ENCODE peak calls at places on chromosomes 13 and 19, in four cellular contexts. V, H, Q and I are unnamed samples. For H3K4me1, the result is how much of the 10 kb centered on the place peaks cover.

GRCh38 chr19:24072720-24073119 is 14.3 kb upstream of the ZNF254 start:
- DNase-seq in V (no peak), H (no peak), Q (no peak), I (no peak)

GRCh38 chr19:11381535-11382369 is 2.4 kb downstream of the EPOR start:
- DNase-seq in V (peak), H (peak), Q (no peak), I (peak)

GRCh38 chr19:11422163-11423068 is 3.3 kb upstream of the RGL3 start:
- DNase-seq in V (peak), H (peak), Q (peak), I (peak)

GRCh38 chr19:17915940-17916593 is 16.7 kb upstream of the CCDC124 start:
- DNase-seq in V (no peak), H (no peak), Q (peak), I (no peak)

GRCh38 chr19:5154129-5154798 is 185.4 kb downstream of the KDM4B start:
- DNase-seq in V (peak), H (no peak), Q (no peak), I (no peak)

GRCh38 chr19:43496960-43497359 is 7.6 kb downstream of the PHLDB3 start:
- DNase-seq in V (no peak), H (no peak), Q (no peak), I (no peak)

GRCh38 chr13:39767791-39768564 is 112.5 kb downstream of the COG6 start:
- DNase-seq in V (no peak), H (no peak), Q (no peak), I (peak)

GRCh38 chr13:75151081-75151643 is 330.8 kb downstream of the TBC1D4 start:
- DNase-seq in V (no peak), H (no peak), Q (no peak), I (no peak)

GRCh38 chr19:35995655-35995993 is 636 bp downstream of the SDHAF1 start:
- DNase-seq in V (peak), H (no peak), Q (no peak), I (peak)

GRCh38 chr13:113418722-113419049 is 34.6 kb downstream of the ADPRHL1 start:
- DNase-seq in V (no peak), H (no peak), Q (no peak), I (no peak)
- H3K4me1 ChIP-seq in V (under half), H (under half), Q (under half), I (under half)

GRCh38 chr13:113742000-113742441 is 17.0 kb upstream of the TMEM255B start:
- DNase-seq in V (peak), H (no peak), Q (peak), I (peak)
- TF ChIP-seq CTCF in V (peak), H (no peak), Q (no peak), I (no peak)

GRCh38 chr13:30880151-30880551 is 25.9 kb upstream of the MEDAG start:
- DNase-seq in V (no peak), H (no peak), Q (no peak), I (no peak)

GRCh38 chr13:30880756-30881155 is 25.3 kb upstream of the MEDAG start:
- DNase-seq in V (no peak), H (no peak), Q (no peak), I (no peak)

GRCh38 chr13:30881191-30881651 is 24.9 kb upstream of the MEDAG start:
- DNase-seq in V (no peak), H (peak), Q (no peak), I (no peak)

GRCh38 chr13:30882996-30883766 is 22.9 kb upstream of the MEDAG start:
- DNase-seq in V (no peak), H (no peak), Q (no peak), I (no peak)

DNA sequence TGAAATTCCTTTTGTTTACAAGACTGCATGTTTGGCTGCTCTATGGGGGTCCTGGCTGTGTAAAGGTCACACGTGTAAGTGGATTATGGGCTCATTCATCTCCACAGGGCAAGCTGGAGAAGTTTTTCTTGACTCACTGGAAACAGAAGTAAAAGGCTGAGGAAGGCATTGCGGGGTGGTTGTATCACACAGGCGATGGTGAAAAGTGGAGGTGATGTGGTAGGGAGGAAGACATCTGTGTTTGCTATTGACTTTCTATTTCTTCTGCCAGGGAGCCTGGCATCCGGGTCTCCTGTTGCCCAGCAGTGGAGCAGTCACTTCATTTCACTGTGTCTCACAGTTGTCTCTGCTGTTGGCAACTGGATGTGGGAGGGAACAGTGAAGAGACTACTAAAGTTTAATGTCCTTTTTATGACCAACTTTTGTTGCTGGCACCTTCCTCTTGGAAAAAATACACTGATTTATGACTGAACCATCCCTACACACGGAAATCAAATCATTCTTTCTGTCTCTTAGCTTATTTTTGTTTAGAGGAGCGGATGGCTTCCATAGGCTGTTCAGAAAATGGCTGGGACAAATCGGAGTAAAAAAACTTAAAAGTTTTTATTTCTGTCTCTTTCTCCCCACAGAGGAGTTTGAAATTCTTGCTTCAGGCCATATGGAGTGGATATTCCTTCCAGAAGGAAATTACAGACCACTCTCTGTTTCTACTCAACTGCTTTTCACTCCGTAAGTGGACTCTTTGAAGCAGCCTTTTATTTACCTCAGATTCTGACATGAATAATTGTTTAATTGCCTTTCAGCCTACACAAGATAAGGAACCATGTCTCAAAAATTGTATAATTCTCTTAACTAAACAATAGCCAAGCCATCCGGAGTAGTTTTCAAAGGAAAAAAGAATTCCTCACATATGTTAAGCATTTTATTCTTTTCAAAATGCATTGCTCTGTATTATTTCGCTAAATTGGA is 23.9 kb upstream of the MEDAG start:
- DNase-seq in V (no peak), H (no peak), Q (no peak), I (no peak)
- H3K4me1 ChIP-seq in V (under half), H (under half), Q (under half), I (under half)

DNA sequence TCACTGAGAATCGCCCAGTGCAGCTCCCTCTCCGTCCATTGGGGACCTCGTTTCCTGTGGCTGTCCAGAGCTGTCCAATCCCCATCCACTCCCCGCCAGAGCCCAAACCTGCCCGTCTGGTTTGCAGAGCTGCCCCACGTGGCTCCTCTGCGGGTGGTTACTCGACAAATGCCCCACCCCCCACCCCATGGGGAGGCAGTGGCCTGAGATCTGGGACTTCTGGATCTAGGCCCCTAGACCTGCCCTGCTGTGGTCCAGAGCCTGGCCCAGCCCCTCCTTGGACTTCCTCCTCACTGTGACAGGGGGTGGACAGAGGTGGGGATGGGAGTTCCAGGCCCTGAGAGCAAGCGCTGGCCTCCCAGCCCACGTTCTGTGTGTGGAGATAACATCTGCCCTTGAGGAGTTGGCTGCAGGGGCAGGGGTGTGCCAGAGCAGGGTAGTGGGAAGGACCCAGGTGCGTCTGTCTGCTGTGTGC is 29.1 kb downstream of the PAK4 start:
- DNase-seq in V (no peak), H (no peak), Q (peak), I (peak)
- TF ChIP-seq CTCF in V (no peak), H (no peak), Q (no peak), I (no peak)

GRCh38 chr19:8084152-8084551 is 31.6 kb downstream of the CCL25 start:
- DNase-seq in V (no peak), H (no peak), Q (no peak), I (no peak)
- H3K4me1 ChIP-seq in V (under half), H (under half), Q (under half), I (under half)

GRCh38 chr13:70571221-70571620 is 463.0 kb upstream of the KLHL1 start:
- DNase-seq in V (no peak), H (no peak), Q (no peak), I (no peak)

DNA sequence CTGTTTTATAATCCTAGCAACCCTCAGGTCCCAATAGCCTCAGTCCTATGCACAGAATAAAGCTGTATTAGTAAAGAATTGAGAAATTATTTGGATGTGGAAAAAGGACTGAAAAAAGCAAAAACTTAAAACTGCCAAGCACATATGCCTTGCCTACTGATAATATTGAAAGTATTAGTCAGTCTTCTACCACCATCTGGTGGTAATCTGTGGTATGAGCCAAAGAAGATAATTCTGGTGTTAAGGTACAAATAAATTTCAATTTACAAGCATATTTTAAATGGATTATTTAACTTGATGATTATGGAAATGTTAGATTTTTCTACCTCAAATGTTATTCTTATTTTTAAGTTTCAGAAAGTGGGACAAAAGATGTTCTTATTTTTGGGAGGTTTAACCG is 460.3 kb upstream of the KLHL1 start:
- DNase-seq in V (no peak), H (no peak), Q (no peak), I (peak)
- TF ChIP-seq CTCF in V (no peak), H (no peak), Q (peak), I (no peak)

GRCh38 chr13:18949970-18950369 is 231.7 kb downstream of the TUBA3C start:
- DNase-seq in V (no peak), H (no peak), Q (no peak), I (no peak)

GRCh38 chr13:18947376-18947977 is 234.1 kb downstream of the TUBA3C start:
- DNase-seq in V (no peak), H (no peak), Q (no peak), I (no peak)

GRCh38 chr13:18948012-18948663 is 233.5 kb downstream of the TUBA3C start:
- DNase-seq in V (no peak), H (no peak), Q (no peak), I (peak)

GRCh38 chr13:18949489-18949761 is 232.2 kb downstream of the TUBA3C start:
- DNase-seq in V (no peak), H (no peak), Q (no peak), I (no peak)

GRCh38 chr13:18948664-18949488 is 232.7 kb downstream of the TUBA3C start:
- DNase-seq in V (no peak), H (no peak), Q (no peak), I (no peak)
- H3K4me1 ChIP-seq in V (under half), H (under half), Q (under half), I (under half)

GRCh38 chr13:101915755-101916107 is 463.3 kb downstream of the ITGBL1 start:
- DNase-seq in V (no peak), H (no peak), Q (no peak), I (no peak)

GRCh38 chr13:101917475-101917810 is 465.0 kb downstream of the ITGBL1 start:
- DNase-seq in V (no peak), H (no peak), Q (no peak), I (no peak)

GRCh38 chr13:101916758-101917474 is 464.4 kb downstream of the ITGBL1 start:
- DNase-seq in V (no peak), H (no peak), Q (no peak), I (no peak)

GRCh38 chr13:101915333-101915732 is 462.9 kb downstream of the ITGBL1 start:
- DNase-seq in V (no peak), H (no peak), Q (no peak), I (no peak)

DNA sequence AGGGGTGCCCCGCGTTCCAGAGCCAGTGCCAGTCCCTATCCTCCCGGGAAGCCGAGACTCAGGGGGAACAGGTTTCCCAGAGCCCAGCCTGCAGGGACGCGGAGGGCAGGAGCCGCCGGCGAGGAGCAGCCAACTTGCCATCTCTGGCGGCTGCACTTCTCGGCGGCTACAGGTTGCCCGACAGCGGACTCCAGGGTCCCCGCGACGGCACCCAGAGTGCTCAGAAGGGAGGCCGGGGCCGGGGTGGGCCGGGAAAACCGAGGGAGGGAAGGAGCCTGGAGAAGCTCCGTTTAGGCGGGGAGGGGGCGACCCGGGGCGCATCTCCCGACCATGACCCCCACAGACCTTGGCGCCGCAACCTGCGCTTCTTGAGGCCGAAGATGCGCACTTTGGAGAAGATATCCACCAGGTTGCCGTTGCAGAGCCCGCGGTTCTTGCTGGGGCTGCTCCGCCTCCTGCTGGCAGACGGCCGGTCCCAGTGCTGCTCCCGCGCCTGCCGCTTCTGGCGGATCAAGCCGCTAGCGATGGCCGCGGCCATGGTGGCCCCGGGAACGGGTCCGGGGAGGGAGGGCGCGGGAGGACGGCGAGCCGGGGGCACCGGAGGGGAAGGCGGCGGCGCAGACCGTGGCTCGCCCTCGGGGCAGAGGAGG is 463.8 kb downstream of the ITGBL1 start:
- DNase-seq in V (no peak), H (no peak), Q (no peak), I (no peak)
- TF ChIP-seq CTCF in V (no peak), H (no peak), Q (no peak), I (no peak)

GRCh38 chr13:80873589-80873988 is 532.7 kb upstream of the SPRY2 start:
- DNase-seq in V (no peak), H (no peak), Q (no peak), I (no peak)

GRCh38 chr13:80877209-80877943 is 536.5 kb upstream of the SPRY2 start:
- DNase-seq in V (no peak), H (no peak), Q (no peak), I (no peak)

GRCh38 chr13:80870186-80870585 is 529.3 kb upstream of the SPRY2 start:
- DNase-seq in V (no peak), H (no peak), Q (no peak), I (no peak)

DNA sequence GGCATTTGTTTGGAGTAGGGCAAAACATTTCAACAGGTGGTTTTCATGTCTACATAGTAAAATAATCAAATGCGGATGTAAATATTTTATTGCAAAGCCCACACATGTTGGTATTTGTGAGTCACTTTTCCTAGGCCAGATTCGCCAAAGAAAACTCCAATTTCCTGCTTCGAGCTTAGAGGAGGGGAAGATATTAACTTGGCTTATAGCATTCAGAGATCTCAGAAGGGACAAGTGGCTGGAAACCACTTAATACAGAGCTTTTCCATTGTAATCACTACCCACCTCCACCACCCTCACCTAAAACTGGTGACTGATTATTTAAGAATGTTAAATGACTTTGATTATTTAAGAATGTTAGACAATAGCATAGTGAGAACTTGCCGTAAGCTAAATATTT is 530.6 kb upstream of the SPRY2 start:
- DNase-seq in V (no peak), H (no peak), Q (no peak), I (no peak)
- H3K4me1 ChIP-seq in V (under half), H (under half), Q (under half), I (under half)